ENCODE peak calls at places on chromosomes 3 and 15, in five cellular contexts. A is aorta; N is CD8-positive, alpha-beta memory T cell; L is cardiac muscle cell; T is tibial artery. Z is an unnamed sample.

GRCh38 chr3:57029924-57030323 is 30.5 kb upstream of the SPATA12 start:
- DNase-seq in A (no peak), N (no peak), L (no peak), T (no peak), Z (no peak)

GRCh38 chr15:80214979-80215378 is 37.0 kb downstream of the CTXND1 start:
- DNase-seq in A (no peak), N (no peak), L (no peak), T (no peak), Z (no peak)

GRCh38 chr3:114967168-114967567 is 179.9 kb downstream of the ZBTB20 start:
- DNase-seq in A (no peak), N (no peak), L (no peak), T (no peak), Z (no peak)

GRCh38 chr15:63509933-63510547 is 5.6 kb downstream of the USP3 start:
- DNase-seq in A (no peak), N (no peak), L (peak; percentile 53), T (no peak), Z (no peak)

GRCh38 chr15:66145242-66146182 is 108.0 kb downstream of the MEGF11 start:
- DNase-seq in A (no peak), N (no peak), L (no peak), T (no peak), Z (no peak)

GRCh38 chr3:146883292-146883691 is 278.1 kb upstream of the PLSCR5 start:
- DNase-seq in A (no peak), N (no peak), L (no peak), T (no peak), Z (no peak)

GRCh38 chr3:187286467-187287059 is 5.0 kb downstream of the MASP1 start:
- DNase-seq in A (no peak), N (no peak), L (peak; percentile 91), T (no peak), Z (no peak)

GRCh38 chr3:30124435-30125390 is 481.7 kb upstream of the TGFBR2 start:
- DNase-seq in A (no peak), N (no peak), L (peak; percentile 64), T (no peak), Z (no peak)

GRCh38 chr3:119401069-119401468 is 62.3 kb downstream of the TMEM39A start:
- DNase-seq in A (no peak), N (no peak), L (no peak), T (no peak), Z (no peak)

GRCh38 chr3:196667056-196667844 is 27.8 kb downstream of the NRROS start:
- DNase-seq in A (no peak), N (no peak), L (no peak), T (no peak), Z (no peak)

GRCh38 chr3:169659096-169659521 is 4.4 kb downstream of the MECOM start:
- DNase-seq in A (peak; percentile 77), N (no peak), L (peak; percentile 29), T (no peak), Z (no peak)

GRCh38 chr15:80636675-80637074 is 58.4 kb upstream of the ABHD17C start:
- DNase-seq in A (no peak), N (no peak), L (no peak), T (no peak), Z (no peak)

GRCh38 chr3:100759162-100759561 is 49.9 kb downstream of the TFG start:
- DNase-seq in A (no peak), N (no peak), L (peak; percentile 16), T (no peak), Z (no peak)

GRCh38 chr15:92011611-92012367 is 158.3 kb downstream of the SLCO3A1 start:
- DNase-seq in A (peak; percentile 83), N (no peak), L (peak; percentile 6), T (no peak), Z (no peak)

GRCh38 chr3:149489060-149489690 is 14.7 kb downstream of the TM4SF4 start:
- DNase-seq in A (no peak), N (no peak), L (peak; percentile 43), T (no peak), Z (no peak)

GRCh38 chr3:66195347-66195783 is 25.4 kb upstream of the SLC25A26 start:
- DNase-seq in A (peak; percentile 85), N (no peak), L (peak; percentile 54), T (no peak), Z (peak; percentile 44)

GRCh38 chr3:111538687-111539086 is 3.3 kb upstream of the CD96 start:
- DNase-seq in A (no peak), N (no peak), L (peak; percentile 85), T (no peak), Z (peak; percentile 72)

GRCh38 chr3:170301404-170301803 is 56.1 kb upstream of the SKIL start:
- DNase-seq in A (no peak), N (no peak), L (peak; percentile 48), T (no peak), Z (no peak)

GRCh38 chr15:69941931-69942471 is 155.7 kb downstream of the TLE3 start:
- DNase-seq in A (no peak), N (no peak), L (no peak), T (no peak), Z (no peak)

GRCh38 chr15:63166219-63166618 is 8.9 kb upstream of the RPS27L start:
- DNase-seq in A (no peak), N (no peak), L (peak; percentile 45), T (no peak), Z (no peak)

GRCh38 chr3:70531063-70531657 is 218.7 kb upstream of the MDFIC2 start:
- DNase-seq in A (no peak), N (no peak), L (peak; percentile 60), T (no peak), Z (peak; percentile 12)

GRCh38 chr3:110932515-110933095 is 139.0 kb upstream of the NECTIN3 start:
- DNase-seq in A (no peak), N (no peak), L (no peak), T (no peak), Z (no peak)

GRCh38 chr15:77535845-77536244 is 96.9 kb downstream of the LINGO1 start:
- DNase-seq in A (peak; percentile 39), N (no peak), L (no peak), T (no peak), Z (no peak)

GRCh38 chr15:83206971-83207621 is 527 bp downstream of the HDGFL3 start:
- DNase-seq in A (peak; percentile 87), N (no peak), L (peak; percentile 48), T (peak; percentile 25), Z (peak; percentile 65)

GRCh38 chr3:90184861-90185260 is 1077.4 kb downstream of the EPHA3 start:
- DNase-seq in A (no peak), N (no peak), L (peak; percentile 61), T (no peak), Z (no peak)

GRCh38 chr3:126180477-126181397 is at the start of gene ALDH1L1:
- DNase-seq in A (peak; percentile 93), N (no peak), L (peak; percentile 93), T (peak; percentile 82), Z (no peak)

GRCh38 chr3:136817448-136817847 is 1.5 kb upstream of the SLC35G2 start:
- DNase-seq in A (no peak), N (no peak), L (no peak), T (no peak), Z (no peak)

GRCh38 chr3:69090021-69090420 is 5.3 kb downstream of the ARL6IP5 start:
- DNase-seq in A (no peak), N (no peak), L (peak; percentile 79), T (no peak), Z (peak; percentile 61)

GRCh38 chr3:196193037-196193737 is 18.0 kb downstream of the ZDHHC19 start:
- DNase-seq in A (no peak), N (no peak), L (no peak), T (no peak), Z (no peak)

DNA sequence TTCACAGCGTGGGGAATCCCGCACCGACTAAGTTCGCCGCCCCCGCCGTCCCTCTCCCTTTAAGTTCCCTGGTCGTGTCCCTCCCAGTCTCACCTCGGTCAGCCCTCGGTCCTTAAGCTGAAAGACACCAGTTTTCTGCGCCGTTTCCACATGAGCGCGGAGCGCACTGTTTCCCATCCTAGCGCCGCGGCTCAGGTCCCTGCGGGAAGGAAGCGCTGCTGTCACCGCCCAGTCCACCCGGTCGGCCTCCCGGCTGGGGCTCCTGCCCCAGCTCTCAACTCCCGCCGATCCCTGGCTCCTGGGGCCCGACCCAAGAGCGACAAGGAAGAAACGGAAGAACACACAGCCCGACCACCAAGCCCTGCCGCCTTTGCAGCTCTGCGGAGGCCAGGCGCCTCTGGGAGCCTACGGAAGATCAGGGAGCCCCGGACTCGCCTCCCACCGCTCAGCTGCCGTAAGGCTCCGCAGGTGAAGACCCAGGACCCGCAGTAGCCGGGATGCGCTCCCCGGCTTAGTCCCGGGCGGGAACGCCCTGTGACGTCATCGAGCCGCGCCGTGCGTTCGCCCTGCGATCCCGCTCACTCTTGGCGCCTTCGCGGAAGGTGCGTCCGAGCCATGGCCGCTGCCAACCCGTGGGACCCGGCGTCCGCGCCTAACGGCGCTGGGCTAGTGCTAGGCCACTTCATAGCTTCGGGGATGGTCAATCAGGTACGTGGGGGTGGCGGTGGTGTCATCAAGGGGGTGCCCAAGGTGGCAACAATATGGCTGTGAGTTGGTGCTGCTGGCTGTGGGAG is at the start of the genes HAUS2 and LRRC57:
- DNase-seq in A (peak; percentile 97), N (peak; percentile 80), L (peak; percentile 86), T (peak; percentile 77), Z (peak; percentile 93)
- H3K4me1 ChIP-seq in A (no peaks in the 10 kb centered on the region), N (peaks cover 33% of the 10 kb centered on the region), L (peaks cover 3% of the 10 kb centered on the region), T (peaks cover 4% of the 10 kb centered on the region), Z (peaks cover 13% of the 10 kb centered on the region)

GRCh38 chr15:51099185-51099584 is 4.5 kb upstream of the TNFAIP8L3 start:
- DNase-seq in A (no peak), N (no peak), L (no peak), T (no peak), Z (no peak)

GRCh38 chr15:51095681-51096331 is 1.1 kb upstream of the TNFAIP8L3 start:
- DNase-seq in A (no peak), N (no peak), L (no peak), T (no peak), Z (no peak)

GRCh38 chr15:51097553-51098330 is 3.0 kb upstream of the TNFAIP8L3 start:
- DNase-seq in A (no peak), N (no peak), L (peak; percentile 61), T (no peak), Z (no peak)

GRCh38 chr15:51096976-51097375 is 2.3 kb upstream of the TNFAIP8L3 start:
- DNase-seq in A (no peak), N (no peak), L (no peak), T (no peak), Z (no peak)

DNA sequence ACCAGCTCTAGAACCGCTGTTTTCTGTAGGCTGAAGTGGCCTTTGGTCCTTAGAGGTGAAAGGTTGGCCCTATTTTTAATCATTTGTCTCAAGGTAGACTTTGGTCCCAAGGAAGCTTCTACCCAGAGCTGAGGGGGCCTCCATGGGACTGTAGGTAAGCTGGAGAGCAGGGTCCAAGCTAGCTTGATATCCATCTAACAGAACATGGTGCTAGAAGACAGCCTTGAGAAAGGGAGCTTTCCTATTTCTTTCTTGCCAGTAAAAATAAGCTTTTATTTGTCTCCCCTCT is 3.6 kb upstream of the TNFAIP8L3 start:
- DNase-seq in A (no peak), N (no peak), L (no peak), T (no peak), Z (no peak)
- H3K27me3 ChIP-seq in A (no peaks in the 10 kb centered on the region), N (peaks cover 4% of the 10 kb centered on the region), L (peaks cover 61% of the 10 kb centered on the region), T (no peaks in the 10 kb centered on the region), Z (peaks cover 29% of the 10 kb centered on the region)

GRCh38 chr3:50622881-50623280 is 5.9 kb downstream of the MAPKAPK3 start:
- DNase-seq in A (no peak), N (no peak), L (no peak), T (no peak), Z (no peak)
- H3K4me1 ChIP-seq in A (no peaks in the 10 kb centered on the region), N (peaks cover 90% of the 10 kb centered on the region), L (peaks cover 17% of the 10 kb centered on the region), T (peaks cover 8% of the 10 kb centered on the region), Z (peaks cover 22% of the 10 kb centered on the region)

DNA sequence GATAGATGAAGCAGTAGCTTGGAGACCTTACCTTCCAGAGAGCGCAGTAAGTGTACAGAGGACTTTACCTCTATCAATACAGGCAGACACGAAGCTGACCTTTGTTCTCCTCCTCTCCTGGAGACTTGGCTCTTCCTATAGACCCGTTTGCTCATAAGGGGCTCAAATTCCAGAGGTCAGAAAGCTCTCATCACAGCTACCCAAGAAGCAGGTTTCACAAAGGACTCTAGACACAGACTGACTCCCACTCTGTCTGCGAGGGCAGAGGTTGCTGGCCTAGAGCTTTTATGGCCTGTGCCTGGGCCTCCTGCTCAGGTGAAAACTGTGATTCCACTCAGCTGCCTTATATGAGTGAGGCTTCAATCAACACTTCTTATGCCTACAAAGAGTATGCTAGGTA is 35.4 kb upstream of the TOPAZ1 start:
- DNase-seq in A (no peak), N (no peak), L (no peak), T (no peak), Z (no peak)
- H3K27me3 ChIP-seq in A (no peaks in the 10 kb centered on the region), N (no peaks in the 10 kb centered on the region), L (peaks cover 50% of the 10 kb centered on the region), T (no peaks in the 10 kb centered on the region), Z (no peaks in the 10 kb centered on the region)

Z was measured in SJSA1.